ENCODE peak calls at places on chromosomes 13 and 19, in six cellular contexts. F, R, G, C, S and E are unnamed samples.

GRCh38 chr13:105972811-105973590 is 562.5 kb downstream of the EFNB2 start:
- DNase-seq in F (no peak), R (no peak), G (peak), C (no peak), S (no peak), E (no peak)

GRCh38 chr19:23515551-23515950 is 120.3 kb upstream of the ZNF91 start:
- DNase-seq in F (no peak), R (no peak), G (no peak), C (no peak), S (no peak), E (no peak)

GRCh38 chr19:44640518-44640917 is 3.2 kb upstream of the PVR start:
- DNase-seq in F (peak), R (no peak), G (peak), C (no peak), S (no peak), E (no peak)

GRCh38 chr13:113183450-113184129 is 24.9 kb downstream of the PCID2 start:
- DNase-seq in F (no peak), R (no peak), G (no peak), C (no peak), S (no peak), E (no peak)

GRCh38 chr19:644363-644762 is 4.7 kb downstream of the FGF22 start:
- DNase-seq in F (no peak), R (no peak), G (no peak), C (no peak), S (no peak), E (no peak)

GRCh38 chr19:35306473-35307246 is 14.7 kb downstream of the MAG start:
- DNase-seq in F (no peak), R (no peak), G (no peak), C (no peak), S (peak), E (peak)

GRCh38 chr19:41426952-41427646 is at the start of gene B3GNT8:
- DNase-seq in F (peak), R (peak), G (peak), C (peak), S (peak), E (peak)

GRCh38 chr19:52963229-52963760 is 614 bp upstream of the ZNF816 start:
- DNase-seq in F (no peak), R (no peak), G (peak), C (no peak), S (peak), E (peak)

GRCh38 chr13:68185767-68186166 is 955.6 kb upstream of the PCDH9 start:
- DNase-seq in F (peak), R (no peak), G (no peak), C (no peak), S (no peak), E (no peak)

GRCh38 chr19:41746593-41747227 is 8.6 kb upstream of the CEACAM6 start:
- DNase-seq in F (peak), R (peak), G (peak), C (no peak), S (peak), E (peak)

GRCh38 chr19:3556978-3557460 is 367 bp downstream of the MFSD12 start:
- DNase-seq in F (no peak), R (peak), G (peak), C (no peak), S (no peak), E (peak)

GRCh38 chr19:28885965-28886364 is 327.0 kb downstream of the UQCRFS1 start:
- DNase-seq in F (no peak), R (no peak), G (no peak), C (no peak), S (no peak), E (no peak)

GRCh38 chr13:60211548-60211947 is 47.8 kb upstream of the DIAPH3 start:
- DNase-seq in F (no peak), R (no peak), G (no peak), C (no peak), S (no peak), E (no peak)

GRCh38 chr13:38376551-38376950 is 26.9 kb downstream of the UFM1 start:
- DNase-seq in F (no peak), R (no peak), G (no peak), C (no peak), S (no peak), E (no peak)

GRCh38 chr19:46427518-46427917 is 1.2 kb downstream of the PNMA8C start:
- DNase-seq in F (no peak), R (no peak), G (no peak), C (no peak), S (no peak), E (no peak)

GRCh38 chr13:50810998-50811397 is 32.5 kb downstream of the DLEU7 start:
- DNase-seq in F (no peak), R (no peak), G (no peak), C (no peak), S (no peak), E (no peak)

GRCh38 chr19:19406878-19407639 is 1.6 kb downstream of the GATAD2A start:
- DNase-seq in F (peak), R (no peak), G (peak), C (no peak), S (peak), E (no peak)

GRCh38 chr13:58852076-58852475 is 1220.5 kb downstream of the PCDH17 start:
- DNase-seq in F (no peak), R (no peak), G (no peak), C (no peak), S (no peak), E (no peak)

GRCh38 chr19:4988770-4989251 is 19.9 kb downstream of the KDM4B start:
- DNase-seq in F (peak), R (no peak), G (peak), C (no peak), S (no peak), E (no peak)

GRCh38 chr19:42121666-42122069 is 10.6 kb downstream of the POU2F2 start:
- DNase-seq in F (peak), R (peak), G (peak), C (peak), S (no peak), E (no peak)

GRCh38 chr13:93224545-93224944 is 2.1 kb upstream of the GPC6 start:
- DNase-seq in F (peak), R (no peak), G (peak), C (no peak), S (no peak), E (peak)

GRCh38 chr13:28582892-28583240 is 76.1 kb upstream of the POMP start:
- DNase-seq in F (no peak), R (no peak), G (no peak), C (no peak), S (no peak), E (no peak)

GRCh38 chr19:441213-441823 is 19.5 kb downstream of the SHC2 start:
- DNase-seq in F (no peak), R (no peak), G (no peak), C (no peak), S (no peak), E (no peak)

GRCh38 chr13:77079902-77080413 is 53.0 kb upstream of the FBXL3 start:
- DNase-seq in F (no peak), R (no peak), G (no peak), C (no peak), S (no peak), E (no peak)

GRCh38 chr13:113157206-113157928 is 1.1 kb upstream of the PROZ start:
- DNase-seq in F (no peak), R (no peak), G (no peak), C (no peak), S (no peak), E (peak)

GRCh38 chr19:9668544-9668943 is 6.4 kb downstream of the ZNF562 start:
- DNase-seq in F (no peak), R (no peak), G (no peak), C (no peak), S (no peak), E (no peak)

GRCh38 chr19:6644796-6645195 is 25.2 kb downstream of the TNFSF14 start:
- DNase-seq in F (no peak), R (no peak), G (no peak), C (no peak), S (no peak), E (no peak)

GRCh38 chr19:55210120-55210493 is 806 bp upstream of the PTPRH start:
- DNase-seq in F (peak), R (no peak), G (peak), C (no peak), S (no peak), E (no peak)

GRCh38 chr19:18397242-18398202 is at the start of gene LRRC25:
- DNase-seq in F (no peak), R (no peak), G (no peak), C (peak), S (no peak), E (peak)

GRCh38 chr13:112453874-112454647 is 77.9 kb downstream of the SPACA7 start:
- DNase-seq in F (no peak), R (no peak), G (no peak), C (no peak), S (no peak), E (peak)